ENCODE peak calls at places on chromosomes 12 and 14, in five cellular contexts. H is upper lobe of right lung; F is activated CD4-positive, alpha-beta T cell treated with anti-CD3 and anti-CD28 coated beads for 4 hours; B is LHCN-M2; C is NCI-H1694 treated with DMSO at 0.1 percent for 48 hours. X is an unnamed sample.

GRCh38 chr12:64836856-64837255 is 12.4 kb downstream of the TBC1D30 start:
- DNase-seq in C (no peak), H (no peak), B (no peak), F (no peak), X (no peak)

GRCh38 chr12:94225924-94226630 is 77.7 kb downstream of the PLXNC1 start:
- DNase-seq in B (no peak), F (no peak), C (no peak), H (no peak), X (no peak)

GRCh38 chr12:62613092-62613491 is 146.5 kb downstream of the MON2 start:
- DNase-seq in F (no peak), B (no peak), C (no peak), H (no peak), X (no peak)

GRCh38 chr14:92525318-92526095 is 11.9 kb downstream of the RIN3 start:
- DNase-seq in H (peak), B (no peak), F (no peak), C (no peak), X (no peak)

GRCh38 chr14:103879570-103880333 is 32.4 kb upstream of the PPP1R13B start:
- DNase-seq in F (no peak), B (no peak), H (peak), C (no peak), X (no peak)

GRCh38 chr12:78562358-78563205 is 302.0 kb upstream of the SYT1 start:
- DNase-seq in C (peak), F (no peak), B (peak), H (no peak), X (peak)

GRCh38 chr12:113899042-113899843 is 66.9 kb downstream of the RBM19 start:
- DNase-seq in C (no peak), F (no peak), H (no peak), B (no peak), X (no peak)

GRCh38 chr12:96034631-96035282 is 630 bp downstream of the LTA4H start:
- DNase-seq in C (no peak), H (no peak), F (no peak), B (peak), X (peak)

GRCh38 chr12:82688035-82688501 is 1.4 kb downstream of the TMTC2 start:
- DNase-seq in B (peak), C (peak), H (no peak), F (no peak), X (peak)

GRCh38 chr14:99754141-99755067 is 38.8 kb upstream of the EML1 start:
- DNase-seq in H (peak), F (no peak), C (no peak), B (peak), X (no peak)

GRCh38 chr14:69985456-69985855 is 106.2 kb downstream of the SMOC1 start:
- DNase-seq in F (no peak), C (no peak), B (peak), H (no peak), X (no peak)

GRCh38 chr12:80551897-80552296 is 107.9 kb downstream of the PTPRQ start:
- DNase-seq in H (no peak), F (no peak), B (peak), C (no peak), X (peak)

X was measured in NCI-H446.